ENCODE peak calls at places on chromosomes 6 and 20, in nine cellular contexts. I is A549; H is CD4-positive, alpha-beta T cell; B is heart right ventricle; K is progenitor cell of endocrine pancreas; J is adrenal gland; Y is GM10248; A is fibroblast of pulmonary artery; S is neural progenitor cell. U is an unnamed sample.

GRCh38 chr20:51374961-51375360 is 167.6 kb downstream of the NFATC2 start:
- DNase-seq in B (no peak), I (no peak), S (no peak), K (no peak), H (no peak), J (no peak), A (no peak), Y (no peak), U (no peak)

GRCh38 chr6:46323312-46323965 is 152.7 kb upstream of the ENPP5 start:
- DNase-seq in I (no peak), B (no peak), A (peak), J (peak), Y (no peak), K (no peak), S (no peak), H (no peak), U (no peak)

GRCh38 chr6:88823998-88824397 is 139.4 kb downstream of the RNGTT start:
- DNase-seq in S (no peak), I (peak), B (no peak), Y (no peak), K (no peak), J (no peak), H (no peak), A (peak), U (no peak)

GRCh38 chr20:59744756-59745155 is 140.4 kb downstream of the PHACTR3 start:
- DNase-seq in I (no peak), J (no peak), S (no peak), H (no peak), A (no peak), Y (no peak), K (no peak), B (no peak), U (no peak)

GRCh38 chr6:116267879-116268588 is 11.7 kb downstream of the TSPYL1 start:
- DNase-seq in K (no peak), I (no peak), H (no peak), B (no peak), A (no peak), Y (no peak), S (no peak), J (no peak), U (no peak)

GRCh38 chr20:54092021-54092420 is 21.6 kb upstream of the BCAS1 start:
- DNase-seq in Y (no peak), K (no peak), I (no peak), H (no peak), B (no peak), A (no peak), J (no peak), S (no peak), U (no peak)

GRCh38 chr20:29874476-29875202 is 1382.8 kb upstream of the DEFB115 start:
- DNase-seq in A (no peak), K (no peak), Y (peak), B (no peak), H (no peak), S (no peak), J (no peak), I (no peak), U (peak)

GRCh38 chr6:130577178-130577919 is 211.5 kb downstream of the TMEM200A start:
- DNase-seq in H (no peak), B (no peak), J (no peak), S (no peak), K (no peak), Y (no peak), I (no peak), A (no peak), U (no peak)

GRCh38 chr6:127266892-127267741 is 453 bp downstream of the RNF146 start:
- DNase-seq in I (peak), Y (peak), S (peak), H (peak), A (peak), B (no peak), J (peak), K (no peak), U (peak)

GRCh38 chr20:63699466-63700198 is 3.2 kb downstream of the TNFRSF6B start:
- DNase-seq in Y (no peak), A (no peak), K (no peak), S (no peak), H (no peak), J (peak), B (peak), I (no peak), U (peak)

GRCh38 chr20:774680-775057 is 6.4 kb upstream of the SLC52A3 start:
- DNase-seq in I (no peak), Y (no peak), J (no peak), H (no peak), B (no peak), K (no peak), A (no peak), S (no peak), U (no peak)

GRCh38 chr20:775679-776135 is 7.4 kb upstream of the SLC52A3 start:
- DNase-seq in I (no peak), A (no peak), B (no peak), S (peak), J (no peak), K (no peak), H (no peak), Y (no peak), U (peak)

GRCh38 chr20:772806-773205 is 4.5 kb upstream of the SLC52A3 start:
- DNase-seq in I (no peak), J (no peak), Y (no peak), K (no peak), S (no peak), H (no peak), A (no peak), B (no peak), U (no peak)

GRCh38 chr20:776165-776564 is 7.9 kb upstream of the SLC52A3 start:
- DNase-seq in J (no peak), Y (no peak), K (no peak), B (no peak), A (no peak), S (no peak), I (no peak), H (no peak), U (no peak)

GRCh38 chr20:774016-774679 is 5.8 kb upstream of the SLC52A3 start:
- DNase-seq in I (no peak), J (no peak), A (no peak), S (no peak), B (no peak), H (no peak), K (no peak), Y (no peak), U (no peak)
- TF ChIP-seq CTCF in I (no peak), J (no peak), A (no peak), S (no peak), B (no peak), H (no peak), K (no peak), Y (no peak), U (no peak)

GRCh38 chr20:31738729-31739549 is at the start of gene TPX2:
- DNase-seq in B (peak), J (peak), H (peak), A (peak), K (peak), I (peak), S (peak), Y (peak), U (peak)
- TF ChIP-seq CTCF in B (peak), J (peak), H (no peak), A (peak), K (peak), I (no peak), S (peak), Y (no peak), U (no peak)

GRCh38 chr6:50846860-50847171 is 28.1 kb downstream of the TFAP2B start:
- DNase-seq in B (no peak), J (no peak), H (no peak), I (no peak), S (no peak), A (no peak), K (no peak), Y (no peak), U (no peak)
- TF ChIP-seq CTCF in B (no peak), J (no peak), H (no peak), I (no peak), S (no peak), A (no peak), K (no peak), Y (no peak), U (no peak)

DNA sequence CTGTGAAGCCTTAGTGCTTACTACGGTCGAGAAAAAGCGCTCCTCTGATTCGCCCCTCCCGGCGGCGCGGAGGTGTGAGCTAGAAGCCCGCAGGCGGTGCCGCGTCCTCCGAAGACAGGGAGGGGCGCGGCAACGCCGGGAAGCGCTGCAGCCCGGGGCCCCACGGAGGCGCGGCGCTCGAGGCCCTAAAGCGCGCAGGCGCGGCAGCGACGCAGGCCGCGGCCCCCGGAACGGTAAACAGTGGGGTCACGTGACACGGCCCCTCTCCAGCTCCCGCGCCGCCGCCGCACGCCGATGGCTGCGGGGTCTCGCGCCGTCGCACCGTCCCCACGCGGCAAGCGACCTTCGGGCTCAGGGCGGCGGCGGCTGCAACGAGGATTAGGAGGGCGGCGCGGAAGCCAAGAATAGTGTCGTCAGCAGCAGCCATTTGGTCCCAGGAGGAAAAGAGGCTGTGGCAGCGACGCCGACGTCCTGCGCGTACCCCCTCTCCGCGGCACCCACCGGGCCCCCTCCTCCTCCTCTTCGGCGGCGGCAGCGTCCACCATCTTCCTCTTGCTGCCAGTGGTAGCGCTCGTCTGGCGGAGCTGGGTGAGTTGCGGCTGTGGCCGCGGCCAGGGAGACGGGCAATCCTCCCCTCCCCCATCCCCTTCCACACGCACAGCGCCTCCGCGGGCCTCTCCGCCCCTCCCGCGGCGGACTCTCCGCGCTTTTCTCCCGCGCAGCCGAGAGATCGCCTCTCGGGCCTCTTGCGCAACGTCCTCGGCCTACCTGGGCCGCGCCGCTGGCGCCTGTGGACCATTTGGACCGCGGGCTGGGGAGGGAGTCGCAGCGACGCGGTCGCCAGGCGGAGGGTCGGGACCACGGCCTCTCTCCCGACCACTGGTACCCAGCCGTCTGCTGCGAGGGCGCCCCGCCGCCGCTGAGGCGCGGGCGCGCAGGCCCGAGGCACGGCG is at the start of gene PHF3:
- DNase-seq in H (peak), B (peak), A (peak), Y (peak), K (peak), S (peak), I (peak), J (peak), U (peak)
- TF ChIP-seq CTCF in H (no peak), B (peak), A (peak), Y (no peak), K (peak), S (peak), I (no peak), J (no peak), U (no peak)

GRCh38 chr6:85429346-85429745 is 20.5 kb upstream of the NT5E start:
- DNase-seq in S (no peak), I (no peak), B (no peak), K (no peak), A (no peak), H (no peak), J (no peak), Y (no peak), U (no peak)
- TF ChIP-seq CTCF in S (no peak), I (no peak), B (no peak), K (no peak), A (no peak), H (no peak), J (no peak), Y (no peak), U (no peak)

GRCh38 chr6:41302638-41303037 is 16.2 kb upstream of the TREM1 start:
- DNase-seq in I (no peak), J (no peak), Y (no peak), S (no peak), K (no peak), B (no peak), A (no peak), H (no peak), U (no peak)

GRCh38 chr6:41306187-41306854 is 19.8 kb upstream of the TREM1 start:
- DNase-seq in K (peak), J (peak), Y (peak), S (peak), H (no peak), B (no peak), A (peak), I (peak), U (peak)
- TF ChIP-seq CTCF in K (peak), J (peak), Y (peak), S (peak), H (peak), B (peak), A (peak), I (peak), U (peak)

GRCh38 chr6:157982580-157983438 is 1.1 kb downstream of the SYNJ2 start:
- DNase-seq in A (peak), K (no peak), J (no peak), H (no peak), I (peak), B (no peak), Y (no peak), S (peak), U (peak)
- TF ChIP-seq CTCF in A (peak), K (peak), J (no peak), H (no peak), I (peak), B (no peak), Y (no peak), S (no peak), U (no peak)

GRCh38 chr6:167910007-167910406 is 83.3 kb downstream of the AFDN start:
- DNase-seq in A (no peak), Y (no peak), B (no peak), H (no peak), S (no peak), I (no peak), J (no peak), K (no peak), U (no peak)

GRCh38 chr6:167906899-167907298 is 80.2 kb downstream of the AFDN start:
- DNase-seq in I (no peak), A (peak), J (peak), K (no peak), S (peak), Y (no peak), H (no peak), B (peak), U (peak)

GRCh38 chr6:167904791-167905190 is 78.1 kb downstream of the AFDN start:
- DNase-seq in S (peak), Y (no peak), H (no peak), K (no peak), I (no peak), B (no peak), J (no peak), A (no peak), U (no peak)

GRCh38 chr6:167910652-167911051 is 83.9 kb downstream of the AFDN start:
- DNase-seq in A (no peak), K (no peak), I (no peak), S (no peak), H (no peak), B (no peak), J (no peak), Y (no peak), U (no peak)

DNA sequence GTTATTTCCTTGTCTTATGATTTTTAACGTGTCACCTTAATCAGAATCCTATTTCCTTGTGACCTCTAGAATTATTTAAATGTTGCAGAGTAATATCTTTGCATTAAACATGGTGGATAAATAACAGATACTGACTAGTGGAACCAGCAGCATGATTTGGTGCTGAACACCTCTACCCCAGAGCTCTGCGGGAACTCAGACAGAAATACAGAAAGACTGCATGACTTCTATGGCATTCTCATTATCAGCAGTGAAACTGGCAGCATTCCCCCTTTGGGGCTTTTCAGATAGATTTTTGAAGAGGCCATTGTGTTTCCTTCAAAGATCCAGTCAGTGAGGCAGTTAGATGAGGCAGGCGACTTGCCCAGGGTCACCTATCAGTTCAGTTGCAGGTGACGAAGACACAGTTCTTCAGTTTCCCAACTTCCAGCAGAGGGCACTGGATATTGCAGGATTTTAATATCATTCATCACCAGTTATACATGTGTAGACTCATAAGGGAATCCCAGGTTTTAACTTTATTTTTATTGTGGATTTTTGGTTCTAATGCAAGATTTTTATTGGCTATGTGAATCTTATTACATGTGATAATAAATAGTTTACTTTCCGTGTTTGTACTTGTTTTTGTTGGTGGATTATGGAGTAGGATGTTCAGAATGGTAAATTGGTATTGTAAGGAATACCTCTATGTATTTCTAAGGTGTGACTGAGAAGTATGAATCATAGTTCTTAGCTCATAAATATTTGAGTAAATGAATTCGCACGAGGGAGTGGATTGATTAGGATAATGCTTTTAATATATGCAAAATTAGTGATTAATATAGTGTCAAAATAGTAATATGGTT is 81.3 kb downstream of the AFDN start:
- DNase-seq in Y (no peak), B (peak), J (peak), H (no peak), S (no peak), K (no peak), A (peak), I (peak), U (peak)
- TF ChIP-seq CTCF in Y (no peak), B (peak), J (peak), H (no peak), S (peak), K (peak), A (peak), I (peak), U (no peak)

GRCh38 chr6:57313711-57314471 is 3.5 kb upstream of the PRIM2 start:
- DNase-seq in B (no peak), S (no peak), K (no peak), H (no peak), J (no peak), Y (no peak), I (peak), A (peak), U (peak)
- TF ChIP-seq CTCF in B (no peak), S (no peak), K (no peak), H (no peak), J (no peak), Y (no peak), I (no peak), A (no peak), U (no peak)

GRCh38 chr6:135318728-135319469 is 137.8 kb downstream of the MYB start:
- DNase-seq in S (no peak), H (no peak), J (no peak), Y (no peak), B (no peak), I (no peak), K (no peak), A (no peak), U (no peak)

GRCh38 chr6:135310291-135310690 is 129.2 kb downstream of the MYB start:
- DNase-seq in H (no peak), S (no peak), Y (peak), A (no peak), K (no peak), I (no peak), J (no peak), B (no peak), U (no peak)

GRCh38 chr6:135311446-135312200 is 130.5 kb downstream of the MYB start:
- DNase-seq in B (no peak), H (no peak), K (no peak), S (no peak), I (no peak), Y (no peak), A (no peak), J (no peak), U (no peak)

GRCh38 chr6:135319819-135320218 is 138.7 kb downstream of the MYB start:
- DNase-seq in I (no peak), K (no peak), S (no peak), Y (no peak), H (no peak), A (no peak), J (no peak), B (no peak), U (no peak)

DNA sequence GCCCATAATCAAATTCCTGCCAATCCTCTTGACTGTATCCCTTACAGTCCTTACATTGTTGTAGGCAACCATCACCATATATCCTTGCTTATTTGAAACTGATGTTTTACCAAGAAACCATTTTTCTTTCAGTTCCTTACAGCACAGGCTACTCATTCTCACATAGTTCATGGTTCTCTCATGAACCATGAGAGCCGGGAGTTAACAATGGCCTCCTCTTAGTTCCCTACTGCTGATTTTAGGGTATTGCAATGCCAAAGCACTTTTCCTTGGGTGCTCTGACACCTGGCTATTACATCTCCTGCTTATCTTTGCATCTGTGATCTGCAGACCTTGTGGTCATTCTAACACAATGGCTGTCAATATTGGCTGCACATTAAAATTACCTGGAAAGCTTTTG is 133.4 kb downstream of the MYB start:
- DNase-seq in B (no peak), J (no peak), H (no peak), Y (peak), K (no peak), A (no peak), S (no peak), I (no peak), U (no peak)
- TF ChIP-seq CTCF in B (no peak), J (no peak), H (no peak), Y (no peak), K (no peak), A (no peak), S (no peak), I (no peak), U (no peak)